ENCODE peak calls at places on chromosomes 12 and 14, in eight cellular contexts. D, U, R, T, Z, M, W and K are unnamed samples.
A peak's percentile ranks its signal among the peaks of the same experiment; 100 is the strongest.

GRCh38 chr12:101747695-101748094 is 8.4 kb upstream of the SYCP3 start:
- DNase-seq in D (no peak), U (no peak), R (no peak), T (no peak), Z (no peak), M (no peak), W (no peak), K (no peak)

GRCh38 chr14:24062216-24062980 is 9.0 kb upstream of the CPNE6 start:
- DNase-seq in D (peak; percentile 25), U (peak; percentile 14), R (no peak), T (no peak), Z (no peak), M (no peak), W (no peak), K (peak; percentile 82)

GRCh38 chr12:47328831-47329545 is 249.2 kb upstream of the AMIGO2 start:
- DNase-seq in D (no peak), U (no peak), R (no peak), T (no peak), Z (no peak), M (no peak), W (peak; percentile 41), K (peak; percentile 76)

GRCh38 chr12:87094356-87094755 is 838.2 kb upstream of the MGAT4C start:
- DNase-seq in D (no peak), U (no peak), R (no peak), T (no peak), Z (no peak), M (no peak), W (no peak), K (no peak)

GRCh38 chr12:113424915-113425823 is 3.0 kb downstream of the SDSL start:
- DNase-seq in D (peak; percentile 76), U (peak; percentile 44), R (peak; percentile 81), T (peak; percentile 76), Z (peak; percentile 63), M (peak; percentile 61), W (peak; percentile 53), K (peak; percentile 82)

GRCh38 chr14:59463773-59464650 is 1.2 kb downstream of the GPR135 start:
- DNase-seq in D (peak; percentile 75), U (peak; percentile 39), R (peak; percentile 81), T (no peak), Z (no peak), M (no peak), W (no peak), K (no peak)

GRCh38 chr14:71554323-71554722 is 377.9 kb upstream of the RGS6 start:
- DNase-seq in D (no peak), U (no peak), R (no peak), T (no peak), Z (no peak), M (no peak), W (no peak), K (no peak)

GRCh38 chr12:76519538-76519937 is 40.0 kb downstream of the OSBPL8 start:
- DNase-seq in D (no peak), U (no peak), R (no peak), T (no peak), Z (no peak), M (no peak), W (no peak), K (no peak)

GRCh38 chr14:29712586-29712985 is 215.1 kb downstream of the PRKD1 start:
- DNase-seq in D (no peak), U (no peak), R (no peak), T (no peak), Z (no peak), M (no peak), W (no peak), K (no peak)

GRCh38 chr14:73245401-73246325 is 8.4 kb downstream of the PAPLN start:
- DNase-seq in D (peak; percentile 75), U (peak; percentile 21), R (peak; percentile 89), T (no peak), Z (no peak), M (peak; percentile 62), W (peak; percentile 46), K (peak; percentile 97)

GRCh38 chr12:107477946-107478610 is 207.5 kb upstream of the PWP1 start:
- DNase-seq in D (no peak), U (no peak), R (no peak), T (no peak), Z (no peak), M (no peak), W (peak; percentile 43), K (no peak)

GRCh38 chr12:46209914-46210834 is 58.7 kb downstream of the SLC38A1 start:
- DNase-seq in D (no peak), U (no peak), R (no peak), T (no peak), Z (no peak), M (peak; percentile 63), W (peak; percentile 49), K (no peak)

GRCh38 chr14:76575108-76575507 is 186.2 kb upstream of the VASH1 start:
- DNase-seq in D (no peak), U (no peak), R (no peak), T (no peak), Z (no peak), M (no peak), W (no peak), K (no peak)

GRCh38 chr14:71716371-71716770 is 215.9 kb upstream of the RGS6 start:
- DNase-seq in D (no peak), U (no peak), R (no peak), T (no peak), Z (no peak), M (no peak), W (peak; percentile 81), K (peak; percentile 79)

GRCh38 chr14:85387181-85387580 is 142.8 kb upstream of the FLRT2 start:
- DNase-seq in D (no peak), U (no peak), R (no peak), T (no peak), Z (no peak), M (no peak), W (no peak), K (no peak)

DNA sequence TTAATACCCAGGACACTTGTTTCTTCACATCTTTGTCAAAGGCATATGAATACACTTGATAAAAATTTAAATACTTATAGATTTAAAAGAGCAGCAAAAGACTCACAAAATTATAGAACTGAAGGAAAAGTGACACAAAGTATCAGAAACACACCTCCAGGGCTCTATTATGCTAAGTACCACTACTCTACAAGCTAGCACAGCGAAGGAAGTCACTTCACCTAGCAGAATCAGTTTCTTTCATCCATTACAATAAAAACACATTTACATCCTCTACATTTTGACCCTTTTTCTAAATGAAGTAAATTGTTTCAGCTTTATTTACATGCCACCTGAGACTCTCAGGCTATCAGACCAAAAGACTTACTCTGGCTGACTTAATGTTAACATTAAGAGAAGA is 26.6 kb upstream of the PTPRB start:
- DNase-seq in D (no peak), U (no peak), R (no peak), T (no peak), Z (no peak), M (no peak), W (no peak), K (no peak)
- H3K4me3 ChIP-seq in D (no peak overlapping the region), U (no peak overlapping the region), R (no peak overlapping the region), T (no peak overlapping the region), Z (no peak overlapping the region), M (no peak overlapping the region), W (no peak overlapping the region), K (no peak overlapping the region)

DNA sequence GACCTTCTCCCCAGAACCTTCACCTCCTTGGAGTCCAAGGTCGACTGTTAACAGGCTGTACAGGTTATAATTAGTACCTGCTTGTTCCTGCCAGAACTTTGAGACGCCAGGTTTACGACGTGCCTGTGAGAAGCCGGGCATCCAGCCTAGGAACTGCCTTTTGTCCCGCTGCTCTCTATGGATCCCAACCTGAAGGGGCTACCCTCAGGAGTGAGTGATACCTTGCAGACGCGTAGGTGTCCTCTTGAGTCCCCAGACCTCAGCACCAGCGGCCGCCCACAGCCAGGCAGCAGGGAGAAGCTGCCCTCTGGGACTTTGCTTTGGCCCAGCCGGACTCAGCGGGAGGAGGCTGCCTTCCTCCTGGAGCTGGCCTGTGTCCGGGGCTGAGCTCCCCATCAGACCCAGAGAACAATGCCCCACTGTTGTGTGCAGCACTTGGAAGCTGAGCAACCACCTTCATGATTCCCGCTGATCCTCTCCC is 16.2 kb downstream of the SYNE3 start:
- DNase-seq in D (no peak), U (no peak), R (peak; percentile 66), T (no peak), Z (no peak), M (no peak), W (no peak), K (no peak)
- H3K4me3 ChIP-seq in D (no peak overlapping the region), U (no peak overlapping the region), R (no peak overlapping the region), T (no peak overlapping the region), Z (no peak overlapping the region), M (no peak overlapping the region), W (no peak overlapping the region), K (no peak overlapping the region)

DNA sequence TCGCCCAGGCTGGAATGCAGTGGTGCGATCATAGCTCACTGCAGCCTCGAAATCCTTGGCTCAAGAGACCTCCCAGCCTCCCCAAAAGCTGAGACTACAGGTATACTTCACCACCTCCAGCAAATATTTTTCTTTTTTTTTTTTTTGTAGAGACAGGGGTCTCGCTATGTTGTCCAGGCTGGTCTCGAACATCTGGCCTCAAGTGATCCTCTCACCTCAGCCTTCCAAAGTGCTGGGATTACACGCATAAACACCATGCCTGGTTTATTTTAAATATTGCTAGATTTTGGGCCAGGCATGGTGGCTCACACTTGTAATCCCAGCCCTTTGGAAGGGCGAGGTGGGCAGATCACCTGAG is 26.7 kb upstream of the UBC start:
- DNase-seq in D (no peak), U (no peak), R (no peak), T (no peak), Z (no peak), M (no peak), W (no peak), K (no peak)
- H3K4me3 ChIP-seq in D (peak overlapping the region; percentile 68), U (no peak overlapping the region), R (no peak overlapping the region), T (peak overlapping the region; percentile 32), Z (peak overlapping the region; percentile 51), M (peak overlapping the region; percentile 53), W (peak overlapping the region; percentile 44), K (peak overlapping the region; percentile 68)

GRCh38 chr12:122012184-122012583 is 9.5 kb upstream of the BCL7A start:
- DNase-seq in D (no peak), U (no peak), R (peak; percentile 7), T (no peak), Z (no peak), M (no peak), W (no peak), K (no peak)

GRCh38 chr12:122013792-122014590 is 7.7 kb upstream of the BCL7A start:
- DNase-seq in D (peak; percentile 10), U (no peak), R (no peak), T (no peak), Z (no peak), M (no peak), W (no peak), K (peak; percentile 73)

GRCh38 chr12:122013136-122013535 is 8.5 kb upstream of the BCL7A start:
- DNase-seq in D (no peak), U (no peak), R (no peak), T (no peak), Z (no peak), M (no peak), W (no peak), K (no peak)

GRCh38 chr12:122006186-122006926 is 15.3 kb upstream of the BCL7A start:
- DNase-seq in D (peak; percentile 36), U (no peak), R (peak; percentile 38), T (no peak), Z (no peak), M (no peak), W (no peak), K (peak; percentile 31)

DNA sequence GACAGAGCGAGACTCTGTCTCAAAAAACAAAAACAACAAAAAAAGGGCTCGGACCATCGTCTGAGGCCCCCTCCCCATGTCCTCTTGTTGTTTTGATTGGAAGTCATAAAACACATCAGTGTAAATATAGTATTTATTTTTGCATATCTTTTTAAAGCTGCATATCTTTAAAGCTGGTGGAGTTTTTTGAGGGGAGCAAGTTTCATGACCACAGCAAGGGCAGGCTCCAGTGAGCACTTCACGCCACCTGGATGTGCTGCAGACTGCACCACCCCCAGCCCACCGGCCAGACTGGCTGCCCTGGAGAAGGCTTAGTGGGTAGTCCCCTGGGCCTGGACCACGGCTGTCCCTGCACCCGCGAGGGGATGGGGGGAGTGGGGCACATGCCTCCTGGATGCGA is 11.9 kb upstream of the BCL7A start:
- DNase-seq in D (peak; percentile 33), U (no peak), R (peak; percentile 61), T (no peak), Z (no peak), M (no peak), W (no peak), K (peak; percentile 62)
- H3K4me3 ChIP-seq in D (no peak overlapping the region), U (no peak overlapping the region), R (no peak overlapping the region), T (no peak overlapping the region), Z (no peak overlapping the region), M (no peak overlapping the region), W (no peak overlapping the region), K (no peak overlapping the region)